ENCODE peak calls at places on chromosome 12, in ten cellular contexts. V is epithelial cell of esophagus; C is breast epithelium; F is brain microvascular endothelial cell; O is GM12865; U is body of pancreas; X is CD4-positive, CD25-positive, alpha-beta regulatory T cell; H is HepG2; A is osteoblast; E is Panc1. K is an unnamed sample.

GRCh38 chr12:78584695-78585094 is 279.9 kb upstream of the SYT1 start:
- DNase-seq in V (peak), C (no peak), F (no peak), O (peak), U (no peak), X (no peak), H (peak), A (no peak), E (no peak), K (no peak)

GRCh38 chr12:80154261-80154660 is 54.9 kb downstream of the OTOGL start:
- DNase-seq in V (peak), C (no peak), F (no peak), O (peak), U (no peak), X (no peak), H (no peak), A (peak), E (no peak), K (peak)

GRCh38 chr12:57771271-57771872 is 533 bp downstream of the METTL1 start:
- DNase-seq in V (peak), C (peak), F (peak), O (peak), U (peak), X (no peak), H (peak), A (peak), E (no peak), K (peak)

GRCh38 chr12:121849660-121850059 is 9.0 kb downstream of the HPD start:
- DNase-seq in V (no peak), C (no peak), F (no peak), O (no peak), U (no peak), X (no peak), H (no peak), A (no peak), E (no peak), K (no peak)

GRCh38 chr12:11812558-11813421 is 163.3 kb downstream of the ETV6 start:
- DNase-seq in V (peak), C (no peak), F (no peak), O (peak), U (no peak), X (no peak), H (peak), A (peak), E (no peak), K (no peak)

GRCh38 chr12:117076410-117077372 is 22.5 kb downstream of the TESC start:
- DNase-seq in V (peak), C (no peak), F (no peak), O (no peak), U (no peak), X (no peak), H (no peak), A (no peak), E (no peak), K (no peak)

GRCh38 chr12:79366374-79366773 is 324.4 kb downstream of the PAWR start:
- DNase-seq in V (no peak), C (no peak), F (no peak), O (no peak), U (no peak), X (no peak), H (no peak), A (no peak), E (no peak), K (no peak)

GRCh38 chr12:26238341-26239126 is 43.2 kb downstream of the SSPN start:
- DNase-seq in V (no peak), C (no peak), F (no peak), O (no peak), U (no peak), X (no peak), H (no peak), A (peak), E (no peak), K (no peak)

GRCh38 chr12:56469007-56469930 is 891 bp downstream of the SPRYD4 start:
- DNase-seq in V (no peak), C (no peak), F (no peak), O (peak), U (peak), X (no peak), H (no peak), A (peak), E (no peak), K (peak)

GRCh38 chr12:116591608-116592115 is 32.5 kb downstream of the MAP1LC3B2 start:
- DNase-seq in V (no peak), C (no peak), F (no peak), O (no peak), U (peak), X (no peak), H (no peak), A (no peak), E (no peak), K (no peak)

GRCh38 chr12:114408881-114409795 is 3.2 kb upstream of the TBX5 start:
- DNase-seq in V (no peak), C (no peak), F (no peak), O (no peak), U (no peak), X (no peak), H (no peak), A (peak), E (no peak), K (peak)

GRCh38 chr12:13152281-13152680 is 44.2 kb upstream of the EMP1 start:
- DNase-seq in V (no peak), C (no peak), F (no peak), O (no peak), U (no peak), X (no peak), H (no peak), A (no peak), E (no peak), K (peak)

GRCh38 chr12:121345151-121345810 is 6.9 kb downstream of the ANAPC5 start:
- DNase-seq in V (no peak), C (no peak), F (no peak), O (no peak), U (no peak), X (no peak), H (no peak), A (no peak), E (no peak), K (no peak)

GRCh38 chr12:27213830-27214787 is 30.0 kb upstream of the STK38L start:
- DNase-seq in V (no peak), C (no peak), F (no peak), O (peak), U (no peak), X (no peak), H (peak), A (no peak), E (no peak), K (no peak)

GRCh38 chr12:47165934-47166333 is 86.2 kb upstream of the AMIGO2 start:
- DNase-seq in V (no peak), C (no peak), F (no peak), O (no peak), U (peak), X (no peak), H (no peak), A (no peak), E (no peak), K (no peak)

GRCh38 chr12:75917704-75918103 is 113.9 kb downstream of the PHLDA1 start:
- DNase-seq in V (no peak), C (no peak), F (no peak), O (no peak), U (no peak), X (no peak), H (no peak), A (peak), E (no peak), K (no peak)

GRCh38 chr12:120508537-120508936 is 12.6 kb downstream of the DYNLL1 start:
- DNase-seq in V (no peak), C (no peak), F (no peak), O (no peak), U (no peak), X (no peak), H (no peak), A (no peak), E (no peak), K (no peak)

GRCh38 chr12:76332606-76333005 is 15.6 kb downstream of the BBS10 start:
- DNase-seq in V (no peak), C (no peak), F (no peak), O (no peak), U (no peak), X (no peak), H (no peak), A (no peak), E (no peak), K (no peak)

GRCh38 chr12:47840571-47840970 is 20.9 kb upstream of the HDAC7 start:
- DNase-seq in V (no peak), C (no peak), F (no peak), O (no peak), U (no peak), X (no peak), H (no peak), A (no peak), E (no peak), K (no peak)

DNA sequence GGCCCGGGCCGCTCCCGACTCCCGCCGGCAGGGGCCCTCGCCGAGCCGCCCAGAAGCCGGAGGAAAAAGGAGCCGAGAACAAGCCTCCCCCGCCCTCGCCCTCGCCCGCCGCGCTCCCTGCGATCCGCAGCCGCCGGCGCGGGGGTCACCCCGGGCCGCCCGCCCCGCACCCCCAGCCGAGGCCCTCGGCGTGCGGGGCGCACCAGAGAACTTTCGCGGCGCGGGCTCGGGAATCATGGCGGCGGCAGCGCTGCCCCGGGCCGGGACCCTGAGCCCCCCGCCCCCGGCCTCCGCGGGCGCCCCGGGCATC is 519 bp downstream of the CDK2AP1 start:
- DNase-seq in V (peak), C (peak), F (peak), O (peak), U (peak), X (peak), H (peak), A (peak), E (no peak), K (peak)
- H3K4me3 ChIP-seq in V (peak), C (peak), F (peak), O (peak), U (no peak), X (no peak), H (peak), A (peak), E (peak), K (peak)

GRCh38 chr12:53940448-53941014 is 1.9 kb downstream of the HOXC13 start:
- DNase-seq in V (no peak), C (no peak), F (no peak), O (no peak), U (no peak), X (no peak), H (no peak), A (peak), E (no peak), K (no peak)

GRCh38 chr12:53938276-53939140 is at the start of gene HOXC13:
- DNase-seq in V (peak), C (peak), F (peak), O (no peak), U (peak), X (no peak), H (peak), A (peak), E (peak), K (peak)

GRCh38 chr12:53941187-53941586 is 2.6 kb downstream of the HOXC13 start:
- DNase-seq in V (no peak), C (no peak), F (no peak), O (no peak), U (no peak), X (no peak), H (no peak), A (peak), E (no peak), K (no peak)

GRCh38 chr12:53937596-53938275 is 895 bp upstream of the HOXC13 start:
- DNase-seq in V (no peak), C (no peak), F (no peak), O (no peak), U (no peak), X (no peak), H (no peak), A (no peak), E (no peak), K (no peak)

DNA sequence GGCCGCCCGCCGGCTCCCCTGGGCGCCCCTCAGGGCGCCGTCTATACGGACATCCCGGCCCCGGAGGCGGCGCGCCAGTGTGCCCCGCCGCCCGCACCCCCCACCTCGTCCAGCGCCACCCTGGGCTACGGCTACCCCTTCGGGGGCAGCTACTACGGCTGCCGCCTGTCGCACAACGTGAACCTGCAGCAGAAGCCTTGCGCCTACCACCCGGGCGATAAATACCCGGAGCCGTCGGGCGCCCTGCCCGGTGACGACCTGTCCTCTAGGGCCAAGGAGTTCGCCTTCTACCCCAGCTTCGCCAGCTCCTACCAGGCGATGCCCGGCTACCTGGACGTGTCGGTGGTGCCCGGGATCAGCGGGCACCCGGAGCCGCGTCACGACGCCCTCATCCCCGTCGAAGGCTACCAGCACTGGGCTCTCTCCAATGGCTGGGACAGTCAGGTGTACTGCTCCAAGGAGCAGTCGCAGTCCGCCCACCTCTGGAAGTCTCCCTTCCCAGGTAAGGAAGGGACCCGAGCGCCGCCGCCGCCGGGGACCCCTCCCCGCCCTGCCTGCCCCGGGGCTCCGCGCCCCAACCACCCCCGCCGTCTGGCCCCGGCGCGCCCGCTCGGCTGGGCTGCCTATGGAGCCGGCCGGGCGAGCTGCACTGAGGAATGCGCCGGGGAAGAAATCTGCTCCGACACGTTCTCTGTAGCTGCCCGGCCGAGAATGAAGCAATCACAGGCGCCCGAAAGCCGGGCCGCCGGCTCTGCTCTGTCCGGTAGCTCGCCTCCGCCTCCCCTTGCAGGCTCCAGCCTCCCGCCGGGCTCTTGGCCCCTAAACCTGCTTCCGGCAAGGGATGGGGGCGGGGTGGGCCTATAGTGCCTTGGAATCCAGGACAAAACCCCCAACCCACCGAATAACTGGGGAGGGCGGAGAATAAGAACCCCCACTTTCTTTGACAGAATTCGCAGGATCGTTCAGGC is 794 bp downstream of the HOXC13 start:
- DNase-seq in V (peak), C (no peak), F (no peak), O (no peak), U (peak), X (no peak), H (peak), A (peak), E (no peak), K (peak)
- H3K4me3 ChIP-seq in V (no peak), C (peak), F (no peak), O (no peak), U (no peak), X (no peak), H (no peak), A (no peak), E (peak), K (no peak)

DNA sequence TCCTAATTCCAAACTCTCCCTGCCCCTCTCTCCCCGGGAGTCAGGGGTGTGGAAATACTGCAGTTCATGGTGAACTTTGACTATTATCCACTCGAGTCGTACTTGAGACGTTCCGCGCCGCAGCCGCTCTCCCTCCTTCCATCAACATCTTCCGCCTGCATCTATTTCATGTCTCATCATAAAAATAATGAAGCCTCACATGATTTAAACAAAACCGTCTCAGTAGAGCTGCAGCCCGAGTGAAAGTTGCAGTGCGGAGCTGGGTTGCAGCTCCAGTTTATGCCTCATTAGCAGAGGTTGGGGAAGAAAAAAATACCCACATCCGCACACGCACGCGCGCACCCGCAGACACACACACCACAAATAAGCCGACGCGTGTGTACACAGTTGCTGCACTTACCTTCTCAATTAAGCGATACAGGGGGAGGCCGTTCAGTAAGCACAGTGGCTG is 271 bp downstream of the LMO3 start:
- DNase-seq in V (peak), C (no peak), F (no peak), O (peak), U (peak), X (no peak), H (peak), A (peak), E (no peak), K (peak)
- H3K4me3 ChIP-seq in V (peak), C (peak), F (peak), O (peak), U (peak), X (no peak), H (peak), A (peak), E (peak), K (peak)

DNA sequence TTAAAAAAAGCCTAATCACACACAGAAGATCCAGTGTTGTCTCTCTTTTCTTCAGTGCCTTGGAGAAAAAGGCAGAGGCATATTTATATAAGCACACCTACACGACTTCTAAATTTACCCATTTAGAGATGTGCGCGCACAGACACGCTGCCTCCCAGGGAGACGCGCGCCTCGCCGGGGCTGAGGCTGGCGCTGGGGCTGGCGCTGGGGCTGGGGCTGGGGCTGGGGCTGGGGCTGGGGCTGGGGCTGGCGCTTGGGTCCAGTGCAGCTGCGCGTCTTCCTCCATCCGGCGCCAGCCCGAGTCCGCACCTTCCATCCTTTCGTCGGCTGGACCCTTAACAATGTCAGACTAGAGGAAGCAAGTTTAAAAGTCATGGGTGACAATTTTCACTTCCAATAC is 118.4 kb upstream of the ARID2 start:
- DNase-seq in V (no peak), C (no peak), F (no peak), O (no peak), U (no peak), X (no peak), H (no peak), A (no peak), E (no peak), K (peak)
- H3K4me3 ChIP-seq in V (no peak), C (no peak), F (peak), O (no peak), U (no peak), X (no peak), H (no peak), A (peak), E (no peak), K (no peak)